ENCODE peak calls at places on chromosome 16, in nine cellular contexts. E is astrocyte, D is colonic mucosa, R is PC-3, A is mammary epithelial cell, P is IMR-90, J is DND-41, C is fibroblast of lung, G is K562. L is an unnamed sample. For H3K36me3, the result is how much of the 10 kb centered on the place peaks cover.

GRCh38 chr16:11327277-11328171 is 17.7 kb upstream of the RMI2 start:
- DNase-seq in E (no peak), A (no peak), J (no peak), C (no peak), G (no peak), D (no peak), P (no peak), R (no peak), L (peak)

GRCh38 chr16:12132290-12132689 is 155.8 kb downstream of the SNX29 start:
- DNase-seq in D (no peak), G (no peak), R (no peak), J (no peak), P (peak), A (no peak), E (no peak), C (peak), L (no peak)

GRCh38 chr16:83713597-83713996 is 94.2 kb upstream of the HSBP1 start:
- DNase-seq in C (no peak), R (no peak), J (peak), G (peak), A (no peak), D (no peak), E (no peak), P (no peak), L (no peak)

GRCh38 chr16:83967838-83968482 is at the start of gene NECAB2:
- DNase-seq in C (peak), E (no peak), P (peak), G (peak), A (no peak), R (peak), J (no peak), D (no peak), L (peak)

GRCh38 chr16:772959-773358 is 12.4 kb downstream of the MSLN start:
- DNase-seq in E (no peak), R (no peak), C (no peak), J (no peak), P (no peak), A (no peak), G (no peak), D (no peak), L (no peak)

GRCh38 chr16:80804061-80804450 is 342 bp downstream of the CDYL2 start:
- DNase-seq in P (peak), G (peak), J (no peak), D (peak), E (peak), A (peak), R (peak), C (peak), L (peak)

GRCh38 chr16:73048292-73049050 is 543 bp upstream of the ZFHX3 start:
- DNase-seq in C (no peak), P (no peak), D (no peak), G (no peak), E (no peak), A (no peak), R (peak), J (no peak), L (peak)

GRCh38 chr16:81745704-81746558 is 33.2 kb upstream of the PLCG2 start:
- DNase-seq in D (peak), E (peak), P (peak), C (peak), J (peak), A (peak), G (peak), R (no peak), L (peak)

GRCh38 chr16:50683689-50684374 is 2.7 kb upstream of the SNX20 start:
- DNase-seq in E (no peak), P (no peak), D (no peak), R (no peak), C (no peak), A (no peak), G (no peak), J (peak), L (no peak)

GRCh38 chr16:68479271-68479670 is 31.0 kb upstream of the SMPD3 start:
- DNase-seq in C (no peak), P (no peak), A (no peak), E (no peak), G (no peak), D (no peak), R (no peak), J (no peak), L (no peak)

GRCh38 chr16:12458591-12459400 is 344.9 kb downstream of the CPPED1 start:
- DNase-seq in E (no peak), R (no peak), C (no peak), G (no peak), A (no peak), P (no peak), J (peak), D (no peak), L (peak)

GRCh38 chr16:81616321-81617020 is 162.6 kb upstream of the PLCG2 start:
- DNase-seq in E (peak), A (no peak), R (no peak), G (no peak), D (peak), C (peak), P (peak), J (peak), L (peak)

DNA sequence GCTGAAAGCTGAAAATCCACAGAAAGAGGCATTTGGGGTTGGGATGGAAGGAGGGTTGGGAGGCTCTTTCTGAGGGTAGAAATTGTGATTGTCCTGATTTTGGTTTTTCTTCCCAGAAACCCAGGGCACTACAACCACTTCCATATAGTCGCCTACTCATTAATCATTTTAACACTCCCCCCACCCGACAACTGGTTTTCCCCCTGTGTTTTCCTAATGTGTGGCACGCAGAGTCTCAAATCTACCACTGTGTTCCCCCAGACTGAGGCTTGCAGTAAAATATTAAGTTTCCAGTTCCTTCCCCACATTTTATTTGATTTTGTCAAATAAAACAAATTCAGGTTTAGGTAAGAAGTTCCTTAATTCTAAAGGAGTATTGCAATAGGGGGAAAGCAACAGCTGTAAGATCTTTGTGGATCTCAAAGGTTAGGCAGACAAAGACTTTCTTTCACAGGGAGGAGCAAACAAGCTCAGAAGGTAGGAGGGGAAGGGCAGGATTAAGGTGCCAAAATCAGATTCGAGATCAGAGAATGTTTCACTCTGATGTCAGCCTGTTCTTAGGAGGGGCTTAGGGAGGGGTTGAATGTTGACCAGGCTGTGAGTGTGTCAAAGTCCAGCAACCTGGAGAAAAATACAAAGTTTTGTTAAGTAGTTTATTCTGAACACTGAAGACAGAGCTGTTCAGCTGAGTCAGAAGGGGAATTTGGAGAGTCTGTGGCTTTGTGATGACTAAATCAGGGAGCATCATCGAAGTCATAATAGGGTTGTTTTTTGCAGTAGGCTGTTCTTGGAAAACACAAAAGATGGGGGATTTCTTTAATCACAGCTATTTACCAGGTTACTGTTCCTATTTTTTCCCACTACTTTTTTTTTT is 3.6 kb downstream of the ZNF267 start:
- DNase-seq in C (peak), J (no peak), D (no peak), P (peak), E (peak), R (peak), A (peak), G (no peak), L (no peak)
- H3K36me3 ChIP-seq in C (under half), J (half or more), D (under half), P (under half), E (under half), R (under half), A (under half), G (half or more), L (under half)

DNA sequence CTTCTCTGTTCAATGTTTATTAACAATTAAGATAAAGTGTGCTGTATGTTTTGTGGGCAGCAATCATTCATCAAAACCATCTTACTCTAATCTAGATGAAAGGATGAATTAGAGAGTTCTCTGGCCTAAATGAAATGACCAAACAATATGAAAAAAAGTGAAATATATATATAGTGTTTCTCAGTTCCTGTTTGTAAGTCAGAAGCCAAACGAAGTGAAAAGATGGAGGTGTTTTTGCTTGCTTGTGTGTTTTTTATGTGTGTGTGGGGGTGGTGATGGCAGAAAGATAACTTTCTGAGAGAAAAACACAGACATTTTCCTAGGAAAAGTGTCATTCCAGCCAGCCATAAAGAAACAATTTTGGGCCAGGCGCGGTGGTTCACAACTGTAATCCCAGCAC is 138.6 kb downstream of the CDH8 start:
- DNase-seq in D (no peak), P (no peak), E (no peak), A (no peak), R (no peak), C (no peak), G (no peak), J (no peak), L (no peak)
- H3K9ac ChIP-seq in D (no peak), P (no peak), E (no peak), A (no peak), R (no peak), C (no peak), G (no peak), J (no peak), L (no peak)

DNA sequence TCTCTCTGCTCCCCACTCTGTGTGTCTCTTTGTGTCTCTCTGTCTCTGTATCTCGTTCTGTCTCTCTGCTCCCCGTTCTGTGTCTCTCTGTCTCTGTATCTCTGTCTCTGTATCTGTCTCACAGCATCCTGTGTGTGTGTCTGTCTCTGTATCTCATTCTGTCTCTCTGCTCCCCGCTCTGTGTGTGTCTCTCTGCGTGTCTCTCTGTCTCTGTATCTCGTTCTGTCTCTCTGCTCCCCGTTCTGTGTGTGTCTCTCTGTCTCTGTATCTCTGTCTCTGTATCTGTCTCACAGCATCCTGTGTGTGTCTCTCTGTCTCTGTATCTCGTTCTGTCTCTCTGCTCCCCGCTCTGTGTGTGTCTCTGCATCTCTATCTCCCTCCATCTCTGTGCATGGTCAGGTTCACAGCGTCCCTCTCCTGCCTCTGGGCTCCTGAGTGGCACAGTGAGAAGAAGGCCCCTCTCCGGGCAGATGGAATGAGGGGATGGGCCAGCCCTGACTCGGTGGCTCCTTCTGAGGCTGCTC is 38.9 kb upstream of the CIBAR2 start:
- DNase-seq in A (no peak), C (no peak), P (no peak), G (no peak), R (no peak), J (no peak), D (no peak), E (no peak), L (no peak)
- H3K4me3 ChIP-seq in A (no peak), C (no peak), P (no peak), G (no peak), R (no peak), J (no peak), D (no peak), E (no peak), L (no peak)

GRCh38 chr16:4556112-4556511 is at the start of gene C16orf96:
- DNase-seq in P (no peak), D (no peak), E (no peak), A (no peak), J (no peak), G (no peak), R (no peak), C (peak), L (no peak)
- H3K36me3 ChIP-seq in P (under half), D (under half), E (under half), A (under half), J (under half), G (under half), R (under half), C (under half), L (under half)

DNA sequence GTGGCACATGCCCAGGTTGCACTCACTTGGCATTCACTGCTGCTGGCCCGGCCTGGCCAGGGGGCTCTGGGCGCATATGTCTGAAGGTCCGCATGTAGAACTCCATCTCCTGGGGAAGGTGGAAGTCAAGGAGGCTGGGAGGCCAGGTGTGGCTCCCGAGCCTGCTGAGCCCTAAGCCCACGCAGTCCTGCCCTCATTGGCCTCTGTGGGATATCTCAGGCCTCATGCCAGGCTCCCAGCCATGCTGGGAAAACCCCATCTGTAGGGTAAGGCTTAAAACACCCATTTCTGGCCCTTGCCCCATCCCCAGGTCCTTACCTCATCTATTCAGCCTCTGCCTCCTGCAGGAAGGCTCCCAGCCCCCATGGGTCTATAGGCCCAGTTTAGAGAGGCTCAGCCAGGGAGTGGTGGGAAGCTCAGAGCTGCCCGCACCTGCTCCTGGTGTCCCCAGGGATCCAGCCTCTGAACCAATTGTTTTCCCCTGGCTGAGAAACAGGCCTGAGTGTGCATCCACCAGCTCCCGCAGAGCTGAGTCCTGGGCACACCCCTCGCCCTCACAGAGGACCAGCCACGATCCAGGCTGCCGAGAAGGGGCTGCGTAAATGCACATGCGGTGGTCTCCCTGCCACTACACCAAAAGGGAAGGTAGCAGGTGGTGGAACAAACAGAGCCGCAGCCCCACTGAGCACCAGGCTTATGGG is 2.3 kb upstream of the TPPP3 start:
- DNase-seq in A (peak), R (no peak), D (no peak), G (no peak), E (no peak), C (no peak), P (peak), J (no peak), L (peak)
- H3K9ac ChIP-seq in A (peak), R (peak), D (peak), G (no peak), E (no peak), C (no peak), P (no peak), J (no peak), L (no peak)

GRCh38 chr16:32116080-32116479 is 137.0 kb upstream of the TP53TG3D start:
- DNase-seq in G (peak), D (no peak), R (no peak), P (no peak), E (no peak), A (no peak), J (peak), C (no peak), L (no peak)
- H3K4me3 ChIP-seq in G (peak), D (peak), R (peak), P (peak), E (no peak), A (peak), J (peak), C (no peak), L (no peak)

DNA sequence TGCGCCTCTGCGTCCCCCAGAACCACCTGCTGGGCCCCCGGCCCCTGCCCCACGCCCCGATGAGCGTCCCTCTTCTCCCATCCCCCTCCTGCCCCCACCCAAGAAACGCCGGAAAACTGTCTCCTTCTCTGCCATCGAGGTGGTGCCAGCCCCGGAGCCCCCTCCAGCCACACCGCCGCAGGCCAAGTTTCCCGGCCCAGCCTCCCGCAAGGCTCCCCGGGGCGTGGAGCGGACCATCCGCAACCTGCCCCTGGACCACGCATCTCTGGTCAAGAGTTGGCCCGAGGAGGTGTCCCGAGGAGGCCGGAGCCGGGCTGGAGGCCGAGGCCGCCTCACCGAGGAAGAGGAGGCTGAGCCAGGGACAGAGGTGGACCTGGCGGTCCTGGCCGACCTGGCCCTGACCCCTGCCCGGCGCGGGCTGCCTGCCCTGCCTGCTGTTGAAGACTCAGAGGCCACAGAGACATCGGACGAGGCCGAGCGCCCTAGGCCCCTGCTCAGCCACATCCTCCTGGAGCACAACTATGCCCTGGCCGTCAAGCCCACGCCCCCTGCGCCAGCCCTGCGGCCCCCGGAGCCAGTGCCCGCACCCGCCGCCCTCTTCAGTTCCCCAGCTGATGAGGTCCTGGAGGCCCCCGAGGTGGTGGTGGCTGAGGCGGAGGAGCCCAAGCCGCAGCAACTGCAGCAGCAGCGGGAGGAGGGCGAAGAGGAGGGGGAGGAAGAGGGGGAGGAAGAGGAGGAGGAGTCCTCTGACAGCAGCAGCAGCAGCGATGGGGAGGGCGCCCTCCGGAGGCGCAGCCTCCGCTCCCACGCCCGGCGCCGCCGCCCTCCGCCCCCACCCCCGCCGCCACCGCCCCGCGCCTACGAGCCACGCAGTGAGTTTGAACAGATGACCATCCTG is 5.6 kb upstream of the HSD3B7 start:
- DNase-seq in C (no peak), J (no peak), A (no peak), D (no peak), P (no peak), R (no peak), G (peak), E (no peak), L (no peak)
- H3K36me3 ChIP-seq in C (under half), J (half or more), A (under half), D (under half), P (half or more), R (under half), G (half or more), E (under half), L (under half)